ENCODE peak calls at places on chromosomes 16 and 17, in seven cellular contexts. J is WTC11, F is AG04450, W is astrocyte, C is mesothelial cell of epicardium, S is AG10803, M is progenitor cell of endocrine pancreas. P is an unnamed sample.

GRCh38 chr17:60094754-60095153 is 16.0 kb upstream of the HEATR6 start:
- DNase-seq in F (no peak), C (no peak), J (no peak), W (no peak), S (no peak), M (no peak), P (no peak)

GRCh38 chr17:4565209-4566141 is 5.1 kb upstream of the GGT6 start:
- DNase-seq in C (no peak), S (peak; percentile 73), F (peak; percentile 38), J (peak; percentile 68), M (peak; percentile 29), W (peak; percentile 66), P (peak; percentile 59)

GRCh38 chr16:86854895-86855294 is 276.5 kb downstream of the FOXL1 start:
- DNase-seq in F (peak; percentile 24), M (no peak), C (no peak), W (peak; percentile 31), J (no peak), S (peak; percentile 32), P (no peak)

GRCh38 chr17:20156196-20157077 is 147.3 kb downstream of the SPECC1 start:
- DNase-seq in S (peak; percentile 22), F (no peak), C (peak; percentile 38), J (peak; percentile 66), M (peak; percentile 42), W (peak; percentile 36), P (peak; percentile 40)

GRCh38 chr17:37802712-37803416 is 58.0 kb upstream of the HNF1B start:
- DNase-seq in J (no peak), M (no peak), W (peak; percentile 83), C (no peak), S (peak; percentile 89), F (no peak), P (no peak)

GRCh38 chr16:85753559-85753958 is 2.7 kb upstream of the C16orf74 start:
- DNase-seq in F (no peak), W (no peak), J (no peak), C (no peak), M (no peak), S (no peak), P (no peak)

GRCh38 chr16:23504076-23504452 is 6.2 kb downstream of the GGA2 start:
- DNase-seq in S (peak; percentile 86), C (no peak), W (peak; percentile 87), M (no peak), J (no peak), F (no peak), P (no peak)

GRCh38 chr17:21542070-21542469 is 150.3 kb upstream of the KCNJ18 start:
- DNase-seq in W (no peak), S (no peak), J (no peak), M (no peak), F (no peak), C (no peak), P (no peak)

GRCh38 chr16:1909661-1910231 is 8.5 kb downstream of the HS3ST6 start:
- DNase-seq in F (no peak), C (no peak), M (no peak), J (no peak), W (no peak), S (peak; percentile 27), P (no peak)

GRCh38 chr16:11350531-11351335 is 5.5 kb downstream of the RMI2 start:
- DNase-seq in W (peak; percentile 44), S (peak; percentile 91), C (no peak), F (peak; percentile 56), J (no peak), M (no peak), P (no peak)

GRCh38 chr17:1590747-1591473 is 28.3 kb upstream of the PITPNA start:
- DNase-seq in F (no peak), C (no peak), M (no peak), S (no peak), J (no peak), W (no peak), P (no peak)

GRCh38 chr17:44865921-44866320 is 18.2 kb downstream of the HIGD1B start:
- DNase-seq in F (no peak), S (peak; percentile 91), M (no peak), C (no peak), J (no peak), W (no peak), P (no peak)

GRCh38 chr17:67491009-67491677 is 114.1 kb downstream of the PITPNC1 start:
- DNase-seq in W (peak; percentile 98), F (peak; percentile 93), S (peak; percentile 100), C (no peak), J (peak; percentile 47), M (peak; percentile 16), P (no peak)

GRCh38 chr17:79947351-79948031 is 88.2 kb downstream of the TBC1D16 start:
- DNase-seq in S (no peak), F (no peak), M (no peak), C (peak; percentile 18), J (no peak), W (peak; percentile 96), P (no peak)

GRCh38 chr17:2751482-2751881 is 2.0 kb upstream of the CCDC92B start:
- DNase-seq in C (no peak), J (peak; percentile 27), S (no peak), F (no peak), M (no peak), W (no peak), P (peak; percentile 13)

GRCh38 chr17:2758870-2759269 is 9.4 kb upstream of the CCDC92B start:
- DNase-seq in W (no peak), S (no peak), F (no peak), M (no peak), J (no peak), C (no peak), P (no peak)

GRCh38 chr17:2750721-2751120 is 1.3 kb upstream of the CCDC92B start:
- DNase-seq in C (no peak), F (no peak), S (no peak), M (no peak), W (no peak), J (no peak), P (no peak)

GRCh38 chr17:2755941-2756724 is 6.7 kb upstream of the CCDC92B start:
- DNase-seq in F (no peak), M (peak; percentile 28), W (no peak), S (no peak), C (no peak), J (peak; percentile 82), P (peak; percentile 41)
- TF ChIP-seq CTCF in F (no peak), M (peak; percentile 6), W (no peak), S (no peak), C (no peak), J (no peak), P (no peak)

GRCh38 chr16:81881228-81881627 is 102.1 kb downstream of the PLCG2 start:
- DNase-seq in W (no peak), C (no peak), M (no peak), S (no peak), F (no peak), J (no peak), P (no peak)

GRCh38 chr16:81880816-81881215 is 101.7 kb downstream of the PLCG2 start:
- DNase-seq in S (no peak), J (no peak), F (no peak), M (no peak), C (no peak), W (no peak), P (no peak)

GRCh38 chr16:81882559-81882958 is 103.5 kb downstream of the PLCG2 start:
- DNase-seq in W (no peak), C (no peak), F (no peak), M (no peak), J (no peak), S (no peak), P (no peak)

GRCh38 chr16:81878529-81878928 is 99.4 kb downstream of the PLCG2 start:
- DNase-seq in W (no peak), M (no peak), S (no peak), F (no peak), C (no peak), J (no peak), P (no peak)

DNA sequence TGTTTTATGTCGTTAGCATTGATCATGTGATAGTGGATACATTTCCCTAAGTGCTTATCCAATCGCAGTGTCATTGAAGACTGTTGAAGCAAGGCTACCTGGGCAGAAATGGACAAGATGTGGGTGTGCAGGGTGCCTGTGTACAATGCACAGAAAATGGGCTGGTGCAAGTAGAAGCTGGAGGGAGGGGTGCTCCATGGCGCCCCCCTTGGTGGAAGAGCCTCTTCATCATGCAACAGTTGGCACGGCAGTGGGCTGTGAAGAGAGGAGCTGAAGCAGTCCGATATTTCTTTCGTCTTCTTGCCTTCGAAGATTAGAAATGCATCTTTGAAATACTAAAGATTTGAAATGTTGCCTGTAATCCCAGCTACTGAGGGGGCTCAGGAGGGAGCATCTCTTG is 100.5 kb downstream of the PLCG2 start:
- DNase-seq in J (peak; percentile 68), W (no peak), M (no peak), C (no peak), F (no peak), S (no peak), P (no peak)
- TF ChIP-seq CTCF in J (peak; percentile 83), W (no peak), M (no peak), C (no peak), F (no peak), S (no peak), P (peak; percentile 31)

GRCh38 chr17:56497132-56497531 is 96.4 kb upstream of the NOG start:
- DNase-seq in S (no peak), F (no peak), J (no peak), W (no peak), M (no peak), C (no peak), P (no peak)

GRCh38 chr17:56502120-56502519 is 91.4 kb upstream of the NOG start:
- DNase-seq in J (no peak), C (no peak), S (no peak), W (no peak), F (no peak), M (no peak), P (no peak)

GRCh38 chr17:56505154-56505756 is 88.2 kb upstream of the NOG start:
- DNase-seq in W (no peak), J (no peak), S (no peak), C (no peak), F (no peak), M (no peak), P (no peak)

DNA sequence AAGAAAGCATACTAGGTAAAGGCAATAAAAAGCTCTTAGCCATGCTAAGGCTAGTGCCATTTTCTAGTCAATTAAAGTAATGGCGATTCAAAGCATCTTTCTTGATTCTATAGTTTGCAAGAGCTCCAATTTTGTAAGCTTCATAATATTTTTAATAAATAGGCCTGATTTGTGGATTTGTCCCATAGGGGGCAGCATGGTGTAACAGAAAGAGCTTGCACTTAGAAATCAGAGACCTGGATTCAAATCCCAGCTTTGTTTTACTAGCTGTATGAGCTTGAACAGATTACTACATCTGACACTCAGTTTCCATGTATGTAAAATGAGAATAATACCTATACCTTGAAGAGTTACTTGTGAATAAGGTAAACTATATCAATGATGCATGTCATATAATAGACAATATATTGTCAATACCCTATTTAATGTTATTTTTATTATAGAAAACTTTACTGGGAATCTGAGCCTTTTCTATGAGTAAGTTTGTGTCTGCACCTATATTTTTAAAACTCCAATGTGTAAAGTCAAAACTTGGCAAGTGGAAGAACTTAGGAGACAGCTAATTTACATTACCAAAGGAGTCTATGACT is 93.6 kb upstream of the NOG start:
- DNase-seq in J (no peak), S (peak; percentile 21), C (no peak), F (no peak), W (peak; percentile 4), M (no peak), P (peak; percentile 26)
- TF ChIP-seq CTCF in J (peak; percentile 39), S (peak; percentile 48), C (peak; percentile 51), F (peak; percentile 50), W (peak; percentile 40), M (peak; percentile 55), P (peak; percentile 71)

DNA sequence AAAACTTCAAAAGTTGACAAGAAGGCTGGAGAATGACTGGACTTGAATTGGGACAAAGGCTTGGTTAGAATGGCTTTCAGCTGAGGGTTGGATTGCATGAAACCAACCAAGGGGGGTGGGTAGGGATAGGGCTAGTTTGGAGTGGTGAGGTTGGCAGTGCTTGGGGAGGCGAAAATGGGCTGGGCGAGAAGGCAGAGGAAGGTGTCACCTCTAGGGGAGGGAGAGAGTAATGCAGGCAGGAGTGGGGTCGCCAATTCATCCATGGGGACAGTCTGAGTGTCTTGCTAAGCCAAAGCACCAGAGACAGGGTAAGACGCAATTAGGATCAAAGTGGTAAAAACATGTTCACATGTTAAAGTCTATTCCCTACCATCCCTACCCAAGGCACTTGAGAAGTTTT is 6.2 kb upstream of the DNAH2 start:
- DNase-seq in C (no peak), S (no peak), M (no peak), W (no peak), J (peak; percentile 54), F (no peak), P (no peak)
- TF ChIP-seq CTCF in C (no peak), S (peak; percentile 14), M (peak; percentile 31), W (no peak), J (peak; percentile 41), F (peak; percentile 11), P (no peak)